ENCODE peak calls at places on chromosomes 3 and 15, in five cellular contexts. O is AG04450, K is aorta, Q is hepatocyte, R is suprapubic skin. J is an unnamed sample.

GRCh38 chr15:68488290-68488689 is 56.3 kb upstream of the ITGA11 start:
- DNase-seq in O (no peak), K (no peak), Q (no peak), R (no peak), J (no peak)

GRCh38 chr3:87900061-87900460 is 158.7 kb downstream of the CGGBP1 start:
- DNase-seq in O (no peak), K (no peak), Q (peak), R (no peak), J (no peak)

GRCh38 chr15:90813796-90814192 is 54.6 kb upstream of the FURIN start:
- DNase-seq in O (no peak), K (no peak), Q (no peak), R (no peak), J (no peak)

GRCh38 chr15:97504031-97504430 is 456.5 kb upstream of the ARRDC4 start:
- DNase-seq in O (no peak), K (no peak), Q (peak), R (no peak), J (no peak)

GRCh38 chr3:127525373-127525772 is 65.2 kb downstream of the TPRA1 start:
- DNase-seq in O (no peak), K (no peak), Q (peak), R (no peak), J (peak)

GRCh38 chr15:73914145-73914544 is 12.1 kb upstream of the LOXL1 start:
- DNase-seq in O (no peak), K (no peak), Q (no peak), R (no peak), J (no peak)

GRCh38 chr15:64161688-64162477 is 939 bp downstream of the PPIB start:
- DNase-seq in O (no peak), K (no peak), Q (no peak), R (peak), J (no peak)

GRCh38 chr3:39376929-39377634 is 6.1 kb upstream of the SLC25A38 start:
- DNase-seq in O (no peak), K (no peak), Q (no peak), R (no peak), J (no peak)

GRCh38 chr3:57961828-57962447 is 46.3 kb upstream of the FLNB start:
- DNase-seq in O (no peak), K (no peak), Q (no peak), R (no peak), J (no peak)

GRCh38 chr3:107218864-107219269 is 158.4 kb upstream of the CCDC54 start:
- DNase-seq in O (no peak), K (no peak), Q (no peak), R (no peak), J (no peak)

GRCh38 chr15:70698991-70699390 is 64.4 kb downstream of the UACA start:
- DNase-seq in O (no peak), K (no peak), Q (no peak), R (no peak), J (no peak)

GRCh38 chr3:110814170-110815007 is 257.2 kb upstream of the NECTIN3 start:
- DNase-seq in O (peak), K (no peak), Q (peak), R (no peak), J (no peak)

GRCh38 chr3:135034291-135034768 is 239.3 kb downstream of the EPHB1 start:
- DNase-seq in O (no peak), K (no peak), Q (peak), R (no peak), J (no peak)

GRCh38 chr3:124832782-124833709 is 54.1 kb downstream of the ITGB5 start:
- DNase-seq in O (peak), K (no peak), Q (no peak), R (no peak), J (no peak)

GRCh38 chr3:138479355-138479964 is 45.0 kb downstream of the ESYT3 start:
- DNase-seq in O (no peak), K (no peak), Q (peak), R (no peak), J (peak)

GRCh38 chr3:139970526-139970925 is 35.5 kb downstream of the CLSTN2 start:
- DNase-seq in O (no peak), K (no peak), Q (no peak), R (no peak), J (no peak)

GRCh38 chr15:42324308-42324707 is 35.0 kb upstream of the CAPN3 start:
- DNase-seq in O (peak), K (no peak), Q (no peak), R (no peak), J (no peak)

GRCh38 chr3:197227780-197228574 is 70.4 kb downstream of the DLG1 start:
- DNase-seq in O (no peak), K (no peak), Q (no peak), R (no peak), J (no peak)

GRCh38 chr15:48052871-48053383 is 67.9 kb upstream of the SLC24A5 start:
- DNase-seq in O (no peak), K (no peak), Q (no peak), R (no peak), J (no peak)

DNA sequence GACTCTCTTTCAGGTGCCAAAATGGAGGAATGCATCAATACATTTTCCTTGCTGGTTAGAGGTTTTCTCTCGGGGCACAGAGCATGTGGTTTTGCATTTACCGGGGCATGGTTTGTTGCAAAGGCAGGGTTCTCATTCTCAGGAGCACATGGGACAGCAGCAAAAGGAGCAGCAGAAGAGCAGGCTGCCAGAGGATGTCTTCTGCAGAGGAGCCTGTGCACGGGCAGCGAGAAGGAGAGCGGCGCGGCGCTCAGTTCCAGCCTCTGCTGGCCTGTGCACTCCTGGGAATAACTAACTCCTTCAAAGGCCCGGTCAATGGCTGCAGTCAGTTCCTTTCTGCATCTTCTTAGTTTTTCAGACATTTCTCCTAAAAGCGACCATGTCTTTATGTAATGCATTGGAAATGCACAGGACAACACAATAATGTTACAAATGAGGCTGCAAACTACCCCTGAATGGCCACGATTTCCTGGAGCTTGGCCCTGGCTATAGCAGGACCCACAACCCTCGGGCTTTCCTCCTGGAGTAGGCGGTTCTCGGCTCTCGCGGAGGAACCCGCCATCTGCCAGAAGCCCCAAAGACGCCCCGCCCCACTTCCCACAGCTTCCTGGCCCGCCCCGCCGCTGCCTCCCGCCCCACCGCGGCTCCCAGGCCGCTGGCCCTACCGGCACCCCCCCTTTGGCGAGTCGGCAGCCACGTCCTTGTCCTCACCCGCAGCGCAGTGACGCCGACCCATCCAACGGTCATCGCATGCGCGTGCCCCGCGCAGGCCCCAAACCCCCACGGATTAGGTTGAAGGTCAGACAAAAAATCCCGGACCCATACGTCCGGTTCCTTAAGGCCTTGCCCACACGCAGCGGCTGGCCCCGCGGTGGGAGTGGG is at the start of gene C3orf62:
- DNase-seq in O (peak), K (peak), Q (peak), R (peak), J (no peak)
- H3K4me3 ChIP-seq in O (peak), K (peak), Q (no peak), R (peak), J (peak)

DNA sequence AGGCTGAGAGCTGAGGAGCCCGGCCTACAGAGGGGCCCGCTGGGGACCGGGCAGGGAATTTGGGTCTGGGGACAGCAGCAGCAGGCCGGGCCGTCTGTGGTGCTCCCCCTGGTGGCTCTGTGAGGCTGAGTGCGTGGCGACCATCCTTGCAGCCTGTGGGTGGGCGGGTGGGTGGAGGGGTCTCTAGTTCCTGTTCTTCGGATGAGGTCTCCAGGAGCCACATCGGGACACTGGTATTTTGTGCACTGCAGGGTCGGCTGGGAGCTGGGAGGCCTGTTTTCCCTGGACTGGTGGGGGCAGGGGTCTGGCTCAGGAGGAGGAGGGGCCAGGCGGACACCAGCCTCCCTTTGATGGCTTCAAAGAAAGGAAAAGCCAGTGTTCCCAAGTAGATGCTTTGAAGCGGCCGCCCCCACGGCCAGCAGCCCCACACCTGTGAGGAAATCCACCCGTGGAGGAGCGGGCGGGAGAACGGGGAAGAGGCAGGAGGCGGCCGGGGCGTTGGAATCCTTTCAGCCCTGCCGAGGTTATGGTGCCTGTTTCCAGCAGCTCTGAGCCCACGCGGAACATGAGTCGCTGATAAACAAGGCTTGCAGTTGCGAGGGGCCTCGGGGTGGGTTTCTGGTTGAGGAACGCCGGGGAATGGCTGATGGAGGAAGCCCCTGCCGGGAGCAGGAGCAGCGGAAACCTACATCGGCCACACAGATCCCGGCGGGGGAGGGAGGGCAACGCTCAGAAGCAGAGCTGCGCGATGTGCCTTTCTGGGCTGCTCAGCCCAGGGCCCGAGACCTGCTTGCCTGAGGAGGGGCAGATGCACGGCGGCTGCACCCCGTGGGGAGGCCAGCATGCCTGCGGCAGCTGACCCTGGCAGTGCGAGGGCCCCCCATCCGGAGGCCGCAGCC is 154.3 kb downstream of the NSMCE3 start:
- DNase-seq in O (no peak), K (peak), Q (peak), R (no peak), J (no peak)
- H3K4me3 ChIP-seq in O (peak), K (peak), Q (peak), R (peak), J (no peak)

GRCh38 chr3:100709840-100710235 is 544 bp downstream of the TFG start:
- DNase-seq in O (no peak), K (peak), Q (peak), R (no peak), J (no peak)

GRCh38 chr3:100706365-100706764 is 2.9 kb upstream of the TFG start:
- DNase-seq in O (no peak), K (no peak), Q (no peak), R (no peak), J (no peak)

GRCh38 chr3:100710355-100711198 is 1.3 kb downstream of the TFG start:
- DNase-seq in O (no peak), K (peak), Q (peak), R (no peak), J (no peak)

GRCh38 chr3:100708989-100709839 is at the start of gene TFG:
- DNase-seq in O (peak), K (peak), Q (peak), R (peak), J (peak)

GRCh38 chr3:100708644-100708988 is 678 bp upstream of the TFG start:
- DNase-seq in O (no peak), K (no peak), Q (peak), R (no peak), J (no peak)
- H3K4me3 ChIP-seq in O (peak), K (peak), Q (peak), R (peak), J (peak)

GRCh38 chr3:185959609-185960517 is 22.0 kb upstream of the TRA2B start:
- DNase-seq in O (no peak), K (no peak), Q (no peak), R (no peak), J (no peak)
- H3K4me3 ChIP-seq in O (peak), K (no peak), Q (no peak), R (peak), J (no peak)

GRCh38 chr3:147411777-147412176 is 2.6 kb downstream of the ZIC1 start:
- DNase-seq in O (no peak), K (no peak), Q (no peak), R (no peak), J (no peak)

GRCh38 chr3:147412491-147412916 is 3.3 kb downstream of the ZIC1 start:
- DNase-seq in O (no peak), K (no peak), Q (no peak), R (no peak), J (no peak)

GRCh38 chr3:147414369-147415135 is 5.4 kb downstream of the ZIC1 start:
- DNase-seq in O (no peak), K (no peak), Q (no peak), R (no peak), J (no peak)

GRCh38 chr3:147413712-147414325 is 4.7 kb downstream of the ZIC1 start:
- DNase-seq in O (no peak), K (no peak), Q (no peak), R (no peak), J (no peak)

DNA sequence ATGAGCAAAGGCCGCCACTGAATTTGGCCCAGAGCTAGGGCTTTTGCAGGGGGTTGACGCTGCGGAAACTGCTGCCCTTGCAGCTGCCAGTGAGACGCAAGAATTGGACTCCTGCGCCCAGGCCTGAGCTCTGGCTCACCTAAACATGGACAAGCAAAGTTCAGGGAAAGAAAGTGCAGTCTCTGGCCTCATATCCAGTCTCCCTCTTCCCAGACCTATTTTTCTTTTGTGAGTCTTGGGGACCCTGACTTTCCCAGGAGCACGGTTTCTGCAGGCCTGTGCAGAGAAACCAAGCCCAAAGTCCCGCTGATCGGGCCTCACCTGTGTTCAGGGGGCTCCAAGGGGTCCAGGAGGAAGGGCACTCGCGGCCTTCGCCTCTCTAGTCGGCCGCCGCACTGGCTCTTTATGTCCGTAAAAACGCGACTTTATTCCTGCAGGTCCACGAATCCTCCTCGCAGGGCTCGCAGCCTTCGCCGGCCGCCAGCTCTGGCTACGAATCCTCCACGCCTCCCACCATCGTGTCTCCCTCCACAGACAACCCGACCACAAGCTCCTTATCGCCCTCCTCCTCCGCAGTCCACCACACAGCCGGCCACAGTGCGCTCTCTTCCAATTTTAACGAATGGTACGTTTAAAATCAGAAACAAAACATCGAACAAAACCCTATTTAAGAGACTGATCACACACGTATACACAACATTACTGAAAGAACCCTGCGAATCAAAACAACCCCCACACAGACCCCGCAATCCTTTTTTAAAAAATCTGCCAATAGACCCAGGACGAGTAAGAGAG is 3.9 kb downstream of the ZIC1 start:
- DNase-seq in O (no peak), K (no peak), Q (no peak), R (no peak), J (no peak)
- H3K4me3 ChIP-seq in O (peak), K (no peak), Q (no peak), R (peak), J (peak)

GRCh38 chr15:81311834-81312459 is 12.0 kb downstream of the STARD5 start:
- DNase-seq in O (no peak), K (peak), Q (no peak), R (no peak), J (no peak)
- H3K4me3 ChIP-seq in O (no peak), K (no peak), Q (no peak), R (no peak), J (no peak)

DNA sequence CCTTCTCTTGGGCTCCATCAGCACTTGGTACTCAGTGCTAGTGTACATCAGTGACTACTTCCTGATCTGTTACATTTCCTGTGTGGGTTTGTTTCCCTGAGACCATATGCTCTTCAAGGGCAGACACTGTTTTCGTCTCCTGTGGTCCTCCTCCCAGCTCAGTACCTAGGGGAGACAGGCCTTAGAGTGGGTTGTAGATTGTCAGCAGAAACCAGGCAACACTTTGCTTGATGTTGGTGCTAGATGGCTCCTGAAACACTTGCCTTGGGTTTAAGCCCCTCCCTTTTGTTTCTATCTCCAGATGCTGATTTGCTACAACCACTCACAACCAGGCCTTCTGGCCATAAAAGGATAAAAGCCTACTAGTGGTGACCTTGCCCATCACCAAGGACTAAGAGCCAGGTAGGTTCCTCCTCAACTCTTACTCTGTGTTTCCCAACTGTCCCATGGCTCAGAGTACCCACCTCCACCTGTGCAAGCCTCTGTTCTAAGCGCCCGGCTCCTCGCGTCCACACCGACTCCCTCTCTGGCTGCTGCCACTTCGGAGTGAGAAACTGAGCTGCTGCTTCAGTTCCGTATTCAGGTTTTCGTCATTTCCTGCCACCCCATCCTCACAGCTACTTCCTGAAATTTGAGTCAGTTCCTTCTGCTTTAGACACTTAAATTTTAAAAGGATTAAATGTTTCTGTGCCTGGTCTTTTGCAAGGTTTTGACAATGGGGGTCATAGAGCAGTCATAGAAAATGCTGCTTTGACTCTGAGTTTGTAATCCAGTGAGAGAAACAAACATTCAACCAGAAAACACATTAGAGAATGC is at the start of gene HCLS1:
- DNase-seq in O (no peak), K (peak), Q (no peak), R (no peak), J (no peak)
- H3K4me3 ChIP-seq in O (no peak), K (no peak), Q (no peak), R (peak), J (no peak)

DNA sequence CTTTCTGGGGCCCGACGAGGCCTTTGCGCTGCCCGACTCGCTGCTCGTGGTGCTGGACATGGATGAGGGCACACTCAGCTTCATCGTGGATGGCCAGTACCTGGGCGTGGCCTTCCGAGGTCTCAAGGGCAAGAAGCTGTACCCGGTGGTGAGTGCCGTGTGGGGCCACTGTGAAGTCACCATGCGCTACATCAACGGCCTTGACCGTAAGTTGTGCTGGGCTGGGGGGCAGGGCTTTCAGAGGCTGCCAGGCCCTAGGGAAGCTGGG is 15.4 kb downstream of the SPSB4 start:
- DNase-seq in O (no peak), K (no peak), Q (no peak), R (peak), J (no peak)
- H3K4me3 ChIP-seq in O (no peak), K (no peak), Q (no peak), R (no peak), J (no peak)